ENCODE peak calls at places on chromosomes 6 and 20, in five cellular contexts. One of them, this sample, is unnamed.
A peak's percentile ranks its signal among the peaks of the same experiment; 100 is the strongest.

GRCh38 chr6:128491041-128491642 is 29.3 kb downstream of the PTPRK start:
- DNase-seq in activated T-cell treated with anti-CD3 and anti-CD28 coated beads for 1 hour: no peak
- DNase-seq in iPS-NIHi11: no peak
- DNase-seq in fibroblast of villous mesenchyme: no peak
- DNase-seq in mucosa of descending colon: no peak
- DNase-seq in this sample: no peak

GRCh38 chr6:105136433-105137350 is 43.1 kb downstream of the POPDC3 start:
- DNase-seq in mucosa of descending colon: peak; percentile 55
- DNase-seq in activated T-cell treated with anti-CD3 and anti-CD28 coated beads for 1 hour: no peak
- DNase-seq in iPS-NIHi11: peak; percentile 97
- DNase-seq in fibroblast of villous mesenchyme: peak; percentile 51
- DNase-seq in this sample: peak; percentile 96

GRCh38 chr20:44209691-44210421 is 715 bp downstream of the OSER1 start:
- DNase-seq in iPS-NIHi11: peak; percentile 29
- DNase-seq in fibroblast of villous mesenchyme: peak; percentile 55
- DNase-seq in mucosa of descending colon: no peak
- DNase-seq in activated T-cell treated with anti-CD3 and anti-CD28 coated beads for 1 hour: no peak
- DNase-seq in this sample: peak; percentile 39

GRCh38 chr6:111663692-111664564 is 58.2 kb upstream of the TRAF3IP2 start:
- DNase-seq in activated T-cell treated with anti-CD3 and anti-CD28 coated beads for 1 hour: no peak
- DNase-seq in iPS-NIHi11: peak; percentile 85
- DNase-seq in fibroblast of villous mesenchyme: peak; percentile 69
- DNase-seq in mucosa of descending colon: no peak
- DNase-seq in this sample: peak; percentile 79

GRCh38 chr6:45590225-45590624 is 212.5 kb upstream of the SUPT3H start:
- DNase-seq in mucosa of descending colon: no peak
- DNase-seq in iPS-NIHi11: no peak
- DNase-seq in activated T-cell treated with anti-CD3 and anti-CD28 coated beads for 1 hour: no peak
- DNase-seq in fibroblast of villous mesenchyme: peak; percentile 96
- DNase-seq in this sample: no peak

GRCh38 chr6:96014846-96015245 is 928 bp upstream of the FUT9 start:
- DNase-seq in mucosa of descending colon: no peak
- DNase-seq in iPS-NIHi11: no peak
- DNase-seq in fibroblast of villous mesenchyme: no peak
- DNase-seq in activated T-cell treated with anti-CD3 and anti-CD28 coated beads for 1 hour: no peak
- DNase-seq in this sample: no peak

GRCh38 chr6:28643017-28643740 is 117.5 kb downstream of the GPX5 start:
- DNase-seq in activated T-cell treated with anti-CD3 and anti-CD28 coated beads for 1 hour: no peak
- DNase-seq in iPS-NIHi11: peak; percentile 34
- DNase-seq in mucosa of descending colon: no peak
- DNase-seq in fibroblast of villous mesenchyme: peak; percentile 48
- DNase-seq in this sample: peak; percentile 51

GRCh38 chr6:36925809-36926208 is 28.7 kb upstream of the PI16 start:
- DNase-seq in iPS-NIHi11: no peak
- DNase-seq in mucosa of descending colon: no peak
- DNase-seq in fibroblast of villous mesenchyme: no peak
- DNase-seq in activated T-cell treated with anti-CD3 and anti-CD28 coated beads for 1 hour: no peak
- DNase-seq in this sample: no peak

This sample was measured in H7.